ENCODE peak calls at places on chromosome 1, in ten cellular contexts. T is lower lobe of right lung; X is stomach; B is HT1080; S is CMK; J is activated T-helper 1 cell treated with anti-CD3 and anti-CD28 coated beads, Interleukin-2, amount 50 U/mL, for 16 hours; W is anterior cingulate cortex; P is NCI-H1436 treated with DMSO at 0.1 percent for 48 hours; Y is AG08396; K is adipocyte. V is an unnamed sample.

GRCh38 chr1:203536981-203537455 is 43.1 kb downstream of the OPTC start:
- DNase-seq in T (peak; percentile 50), X (peak; percentile 79), B (peak; percentile 39), S (no peak), J (no peak), W (no peak), P (no peak), Y (peak; percentile 48), K (peak; percentile 89), V (peak; percentile 94)

GRCh38 chr1:55584521-55585401 is 369.6 kb upstream of the USP24 start:
- DNase-seq in T (no peak), X (no peak), B (peak; percentile 21), S (no peak), J (no peak), W (peak; percentile 2), P (peak; percentile 15), Y (peak; percentile 21), K (peak; percentile 86), V (peak; percentile 85)

GRCh38 chr1:14842891-14843290 is 244.4 kb downstream of the KAZN start:
- DNase-seq in T (no peak), X (no peak), B (peak; percentile 35), S (no peak), J (no peak), W (no peak), P (no peak), Y (peak; percentile 45), K (peak; percentile 51), V (no peak)

GRCh38 chr1:94633051-94633450 is 91.5 kb upstream of the F3 start:
- DNase-seq in T (no peak), X (no peak), B (no peak), S (no peak), J (no peak), W (no peak), P (no peak), Y (peak; percentile 38), K (peak; percentile 90), V (no peak)

GRCh38 chr1:14668448-14669029 is 70.1 kb downstream of the KAZN start:
- DNase-seq in T (no peak), X (no peak), B (no peak), S (no peak), J (no peak), W (no peak), P (no peak), Y (no peak), K (no peak), V (no peak)

GRCh38 chr1:212561501-212561931 is 47.0 kb upstream of the ATF3 start:
- DNase-seq in T (no peak), X (no peak), B (peak; percentile 47), S (no peak), J (no peak), W (no peak), P (no peak), Y (peak; percentile 66), K (peak; percentile 75), V (peak; percentile 64)

GRCh38 chr1:58802640-58803476 is 19.0 kb upstream of the JUN start:
- DNase-seq in T (no peak), X (no peak), B (no peak), S (no peak), J (no peak), W (no peak), P (no peak), Y (no peak), K (no peak), V (no peak)

GRCh38 chr1:198679535-198680173 is 40.8 kb downstream of the PTPRC start:
- DNase-seq in T (peak; percentile 44), X (no peak), B (no peak), S (no peak), J (no peak), W (no peak), P (no peak), Y (no peak), K (no peak), V (no peak)

GRCh38 chr1:31712625-31713024 is 8.8 kb upstream of the COL16A1 start:
- DNase-seq in T (no peak), X (peak; percentile 73), B (peak; percentile 60), S (no peak), J (no peak), W (no peak), P (no peak), Y (peak; percentile 75), K (peak; percentile 79), V (peak; percentile 98)

GRCh38 chr1:209130886-209131285 is 452.6 kb upstream of the CAMK1G start:
- DNase-seq in T (no peak), X (no peak), B (no peak), S (no peak), J (no peak), W (no peak), P (no peak), Y (no peak), K (no peak), V (no peak)

GRCh38 chr1:2534775-2535387 is 4.8 kb upstream of the HES5 start:
- DNase-seq in T (peak; percentile 76), X (no peak), B (peak; percentile 64), S (no peak), J (no peak), W (no peak), P (no peak), Y (no peak), K (peak; percentile 36), V (no peak)

GRCh38 chr1:207691814-207692213 is 46.9 kb downstream of the CR1L start:
- DNase-seq in T (no peak), X (no peak), B (no peak), S (no peak), J (no peak), W (no peak), P (no peak), Y (no peak), K (peak; percentile 78), V (no peak)

GRCh38 chr1:114755006-114755936 is 2.5 kb downstream of the CSDE1 start:
- DNase-seq in T (no peak), X (no peak), B (no peak), S (no peak), J (no peak), W (no peak), P (no peak), Y (no peak), K (peak; percentile 55), V (no peak)

V was measured in fibroblast of the aortic adventitia.